ENCODE peak calls at places on chromosomes 12 and 14, in six cellular contexts. M, H, A, X, F and T are unnamed samples.

GRCh38 chr12:46693034-46693433 is 132.8 kb downstream of the SLC38A4 start:
- DNase-seq in A (no peak), M (no peak), F (no peak), H (no peak), X (no peak), T (no peak)

GRCh38 chr14:79899610-79900009 is 311.7 kb downstream of the DIO2 start:
- DNase-seq in F (no peak), X (no peak), M (no peak), H (no peak), A (no peak), T (no peak)

GRCh38 chr14:35123388-35123703 is 994 bp downstream of the PRORP start:
- DNase-seq in M (no peak), H (no peak), A (peak; percentile 18), X (no peak), F (no peak), T (no peak)

GRCh38 chr12:124422570-124423523 is 128.0 kb downstream of the RFLNA start:
- DNase-seq in A (peak; percentile 97), M (peak; percentile 92), H (peak; percentile 98), X (peak; percentile 90), F (peak; percentile 94), T (peak; percentile 95)

GRCh38 chr12:115849262-115849943 is 428.1 kb downstream of the MED13L start:
- DNase-seq in M (no peak), X (no peak), A (no peak), H (no peak), F (no peak), T (no peak)

GRCh38 chr14:34580381-34580780 is 40.9 kb upstream of the EAPP start:
- DNase-seq in M (peak; percentile 13), H (no peak), X (no peak), F (no peak), A (no peak), T (peak; percentile 2)

GRCh38 chr14:72716471-72716870 is 177.4 kb downstream of the DPF3 start:
- DNase-seq in F (no peak), H (peak; percentile 24), A (no peak), M (no peak), X (no peak), T (no peak)

GRCh38 chr12:121132601-121133481 is at the start of gene P2RX7:
- DNase-seq in F (peak; percentile 81), X (peak; percentile 51), H (peak; percentile 82), A (peak; percentile 91), M (peak; percentile 70), T (peak; percentile 71)

GRCh38 chr14:103516426-103517171 is 6.0 kb downstream of the CKB start:
- DNase-seq in H (no peak), A (no peak), M (no peak), X (no peak), F (no peak), T (no peak)

GRCh38 chr14:22841311-22841710 is 4.9 kb downstream of the MMP14 start:
- DNase-seq in F (no peak), M (no peak), H (peak; percentile 60), A (no peak), X (no peak), T (peak; percentile 16)
- H3K36me3 ChIP-seq in F (peaks cover 18% of the 10 kb centered on the region), M (peaks cover 57% of the 10 kb centered on the region), H (peaks cover 55% of the 10 kb centered on the region), A (peaks cover 48% of the 10 kb centered on the region), X (peaks cover 4% of the 10 kb centered on the region), T (no peaks in the 10 kb centered on the region)

GRCh38 chr12:90015228-90015627 is 306.6 kb upstream of the ATP2B1 start:
- DNase-seq in X (no peak), A (peak; percentile 71), M (no peak), F (no peak), H (no peak), T (no peak)
- H3K36me3 ChIP-seq in X (no peaks in the 10 kb centered on the region), A (no peaks in the 10 kb centered on the region), M (no peaks in the 10 kb centered on the region), F (no peaks in the 10 kb centered on the region), H (no peaks in the 10 kb centered on the region), T (no peaks in the 10 kb centered on the region)

GRCh38 chr12:946656-947055 is 2.8 kb downstream of the RAD52 start:
- DNase-seq in H (no peak), M (no peak), F (no peak), X (no peak), A (peak; percentile 56), T (no peak)
- H3K36me3 ChIP-seq in H (peaks cover 9% of the 10 kb centered on the region), M (peaks cover 11% of the 10 kb centered on the region), F (no peaks in the 10 kb centered on the region), X (no peaks in the 10 kb centered on the region), A (peaks cover 7% of the 10 kb centered on the region), T (no peaks in the 10 kb centered on the region)

GRCh38 chr12:56715798-56716197 is 9.3 kb downstream of the NACA start:
- DNase-seq in A (no peak), X (no peak), F (no peak), M (no peak), H (peak; percentile 40), T (no peak)
- H3K36me3 ChIP-seq in A (peaks cover 47% of the 10 kb centered on the region), X (peaks cover 8% of the 10 kb centered on the region), F (peaks cover 20% of the 10 kb centered on the region), M (peaks cover 98% of the 10 kb centered on the region), H (peaks cover 81% of the 10 kb centered on the region), T (no peaks in the 10 kb centered on the region)